ENCODE peak calls at places on chromosomes 5 and 9, in seven cellular contexts. Z is A549, L is HCT116, D is HepG2, J is GM23338, P is HL-60, W is K562. A is an unnamed sample.
A peak's percentile ranks its signal among the peaks of the same experiment; 100 is the strongest.

GRCh38 chr5:761206-761771 is 23.2 kb downstream of the ZDHHC11B start:
- DNase-seq in Z (no peak), L (no peak), D (no peak), J (no peak), P (no peak), W (no peak), A (no peak)

GRCh38 chr5:149445739-149446369 is 66.8 kb upstream of the IL17B start:
- DNase-seq in Z (peak; percentile 66), L (no peak), D (peak; percentile 88), J (no peak), P (no peak), W (peak; percentile 77), A (no peak)

GRCh38 chr5:16889203-16889971 is 46.7 kb downstream of the MYO10 start:
- DNase-seq in Z (no peak), L (no peak), D (no peak), J (peak; percentile 41), P (no peak), W (no peak), A (no peak)

GRCh38 chr5:73987915-73988314 is 361.9 kb downstream of the ARHGEF28 start:
- DNase-seq in Z (no peak), L (no peak), D (no peak), J (no peak), P (no peak), W (no peak), A (no peak)

GRCh38 chr5:110916373-110917049 is 155.0 kb upstream of the TSLP start:
- DNase-seq in Z (no peak), L (no peak), D (no peak), J (peak; percentile 12), P (no peak), W (no peak), A (no peak)

GRCh38 chr5:38670878-38671277 is 114.4 kb upstream of the LIFR start:
- DNase-seq in Z (no peak), L (no peak), D (no peak), J (no peak), P (no peak), W (no peak), A (no peak)

GRCh38 chr9:211036-211435 is 3.6 kb upstream of the DOCK8 start:
- DNase-seq in Z (no peak), L (no peak), D (no peak), J (no peak), P (no peak), W (no peak), A (no peak)

GRCh38 chr5:14171621-14172020 is 28.5 kb downstream of the TRIO start:
- DNase-seq in Z (no peak), L (no peak), D (peak; percentile 43), J (no peak), P (no peak), W (no peak), A (no peak)

GRCh38 chr9:105299190-105299854 is 54.9 kb downstream of the SLC44A1 start:
- DNase-seq in Z (peak; percentile 60), L (no peak), D (peak; percentile 26), J (no peak), P (no peak), W (peak; percentile 13), A (peak; percentile 78)

GRCh38 chr5:174418809-174419522 is 305.4 kb upstream of the MSX2 start:
- DNase-seq in Z (peak; percentile 41), L (peak; percentile 15), D (peak; percentile 7), J (peak; percentile 78), P (no peak), W (no peak), A (no peak)

GRCh38 chr5:153658606-153659005 is 168.1 kb downstream of the GRIA1 start:
- DNase-seq in Z (no peak), L (no peak), D (no peak), J (peak; percentile 31), P (no peak), W (no peak), A (no peak)

DNA sequence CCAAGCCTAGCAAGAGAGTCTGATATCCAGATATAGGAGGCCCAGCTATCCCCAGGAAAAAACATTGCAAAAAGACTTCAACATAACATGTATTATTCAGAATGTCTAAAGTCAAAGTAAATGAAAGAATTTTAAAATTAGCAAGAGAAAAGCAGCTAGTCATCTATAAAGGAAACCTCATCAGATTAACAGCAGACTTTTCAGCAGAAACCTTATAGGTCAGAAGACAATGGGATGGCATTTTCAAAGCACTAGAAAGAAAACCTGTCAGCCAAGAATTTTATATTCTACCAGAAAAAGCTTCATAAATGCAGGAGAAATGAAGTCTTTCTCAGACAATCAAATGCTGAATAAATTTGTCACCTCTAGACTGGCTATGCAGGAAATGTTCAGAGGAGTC is 9.9 kb downstream of the OR1L3 start:
- DNase-seq in Z (no peak), L (no peak), D (no peak), J (no peak), P (no peak), W (no peak), A (no peak)
- TF ChIP-seq REST in Z (no peak), L (no peak), D (no peak), J (no peak), P (no peak), W (no peak), A (no peak)

GRCh38 chr5:139681112-139681458 is 32.9 kb downstream of the CXXC5 start:
- DNase-seq in Z (no peak), L (no peak), D (no peak), J (no peak), P (no peak), W (no peak), A (no peak)
- H3K27ac ChIP-seq in Z (no peak overlapping the region), L (no peak overlapping the region), D (no peak overlapping the region), J (no peak overlapping the region), P (no peak overlapping the region), W (no peak overlapping the region), A (no peak overlapping the region)

GRCh38 chr5:68444833-68445232 is 229.3 kb downstream of the PIK3R1 start:
- DNase-seq in Z (no peak), L (no peak), D (no peak), J (no peak), P (no peak), W (no peak), A (no peak)
- TF ChIP-seq REST in Z (no peak), L (no peak), D (no peak), J (no peak), P (no peak), W (no peak), A (no peak)

DNA sequence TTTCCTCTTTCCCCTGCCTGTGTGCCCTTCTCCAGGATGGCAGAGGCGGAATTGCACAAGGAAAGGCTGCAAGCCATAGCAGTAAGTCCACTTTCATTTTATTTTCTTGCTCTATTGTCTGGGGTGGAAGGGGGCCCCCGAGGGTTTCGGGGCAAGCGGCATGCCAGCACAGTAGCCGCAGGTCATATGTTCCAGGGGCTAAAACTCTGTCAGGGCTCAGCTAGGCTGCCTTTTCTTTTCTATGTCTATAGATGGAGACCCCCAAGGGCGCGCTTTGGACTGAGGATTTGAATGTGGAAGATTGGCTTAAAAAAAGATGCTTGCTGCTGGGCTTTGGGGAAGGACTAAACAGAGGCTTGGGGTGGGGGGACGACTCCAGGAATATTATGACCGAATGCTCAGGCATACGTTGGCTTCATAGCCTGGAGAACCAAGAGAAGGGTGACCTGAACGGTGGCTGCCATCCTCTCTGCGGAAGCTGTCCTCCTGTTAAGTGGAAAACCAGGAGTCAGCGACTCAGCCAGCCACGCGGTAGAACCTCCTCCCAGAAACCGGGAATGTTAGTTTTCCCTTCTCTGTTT is 545 bp downstream of the PALM2AKAP2 start:
- DNase-seq in Z (no peak), L (no peak), D (no peak), J (peak; percentile 39), P (no peak), W (no peak), A (no peak)
- H3K27ac ChIP-seq in Z (peak overlapping the region; percentile 77), L (no peak overlapping the region), D (no peak overlapping the region), J (no peak overlapping the region), P (no peak overlapping the region), W (no peak overlapping the region), A (no peak overlapping the region)

GRCh38 chr5:113162770-113163169 is 186.2 kb downstream of the DCP2 start:
- DNase-seq in Z (no peak), L (peak; percentile 72), D (no peak), J (no peak), P (no peak), W (no peak), A (no peak)
- TF ChIP-seq REST in Z (no peak), L (no peak), D (no peak), J (no peak), P (no peak), W (no peak), A (no peak)

GRCh38 chr5:176647870-176648466 is 684 bp downstream of the TSPAN17 start:
- DNase-seq in Z (no peak), L (no peak), D (no peak), J (peak; percentile 43), P (no peak), W (peak; percentile 67), A (no peak)

GRCh38 chr5:176644878-176645670 is 2.2 kb upstream of the TSPAN17 start:
- DNase-seq in Z (no peak), L (no peak), D (no peak), J (no peak), P (no peak), W (no peak), A (no peak)

GRCh38 chr5:176647030-176647869 is at the start of gene TSPAN17:
- DNase-seq in Z (peak; percentile 92), L (peak; percentile 97), D (peak; percentile 96), J (peak; percentile 100), P (peak; percentile 92), W (peak; percentile 99), A (peak; percentile 82)

GRCh38 chr5:176646049-176646706 is 1.1 kb upstream of the TSPAN17 start:
- DNase-seq in Z (no peak), L (no peak), D (no peak), J (no peak), P (no peak), W (no peak), A (no peak)

GRCh38 chr5:176646707-176647029 is 616 bp upstream of the TSPAN17 start:
- DNase-seq in Z (no peak), L (no peak), D (no peak), J (no peak), P (no peak), W (no peak), A (no peak)
- H3K27ac ChIP-seq in Z (peak overlapping the region; percentile 88), L (peak overlapping the region; percentile 68), D (no peak overlapping the region), J (peak overlapping the region; percentile 28), P (no peak overlapping the region), W (peak overlapping the region; percentile 36), A (peak overlapping the region; percentile 86)

GRCh38 chr9:132733133-132733815 is 63.0 kb downstream of the GTF3C4 start:
- DNase-seq in Z (no peak), L (no peak), D (no peak), J (no peak), P (no peak), W (no peak), A (no peak)
- TF ChIP-seq REST in Z (no peak), L (no peak), D (no peak), J (no peak), P (no peak), W (no peak), A (no peak)

GRCh38 chr5:180595381-180596114 is 4.2 kb upstream of the SCGB3A1 start:
- DNase-seq in Z (no peak), L (no peak), D (no peak), J (no peak), P (no peak), W (no peak), A (no peak)
- H3K27ac ChIP-seq in Z (no peak overlapping the region), L (no peak overlapping the region), D (no peak overlapping the region), J (no peak overlapping the region), P (no peak overlapping the region), W (no peak overlapping the region), A (no peak overlapping the region)

A was measured in Panc1.